ENCODE peak calls at places on chromosomes 13 and 19, in four cellular contexts. G is HepG2, Z is mucosa of descending colon, J is aorta. P is an unnamed sample.

GRCh38 chr19:49427855-49428546 is 2.8 kb downstream of the GFY start:
- ATAC-seq in J (no peak), G (peak), Z (peak), P (no peak)

GRCh38 chr19:3027981-3028304 is 1.1 kb downstream of the TLE2 start:
- ATAC-seq in Z (peak), G (no peak), J (no peak), P (no peak)

GRCh38 chr19:36213793-36214387 is 575 bp downstream of the ZNF565 start:
- ATAC-seq in G (no peak), J (no peak), Z (peak), P (no peak)

GRCh38 chr13:86922936-86923335 is 748.2 kb upstream of the SLITRK5 start:
- ATAC-seq in J (peak), Z (no peak), G (no peak), P (no peak)

GRCh38 chr19:42606660-42607351 is 12.1 kb upstream of the CEACAM8 start:
- ATAC-seq in G (peak), J (no peak), Z (peak), P (no peak)

GRCh38 chr19:34461375-34462100 is 20.0 kb upstream of the WTIP start:
- ATAC-seq in J (peak), G (no peak), Z (no peak), P (peak)

GRCh38 chr13:40562975-40563349 is 103.5 kb downstream of the FOXO1 start:
- ATAC-seq in J (no peak), Z (peak), G (no peak), P (no peak)

GRCh38 chr13:64553411-64554129 is 2676.6 kb downstream of the PCDH9 start:
- ATAC-seq in Z (no peak), J (no peak), G (no peak), P (no peak)

GRCh38 chr13:30204564-30204963 is 102.8 kb downstream of the KATNAL1 start:
- ATAC-seq in Z (no peak), G (no peak), J (no peak), P (no peak)

GRCh38 chr19:49362048-49362925 is at the start of gene TEAD2:
- ATAC-seq in G (peak), Z (peak), J (peak), P (peak)

GRCh38 chr13:97338571-97338970 is 95.4 kb upstream of the RAP2A start:
- ATAC-seq in G (no peak), Z (no peak), J (no peak), P (no peak)

GRCh38 chr13:113747291-113747833 is 11.7 kb upstream of the TMEM255B start:
- ATAC-seq in Z (no peak), G (no peak), J (no peak), P (peak)

GRCh38 chr13:110008816-110009215 is 222.4 kb upstream of the IRS2 start:
- ATAC-seq in Z (no peak), G (no peak), J (no peak), P (no peak)

GRCh38 chr13:49540552-49540951 is 44.8 kb downstream of the PHF11 start:
- ATAC-seq in G (no peak), J (no peak), Z (no peak), P (no peak)

GRCh38 chr13:113145496-113145895 is 13.0 kb upstream of the PROZ start:
- ATAC-seq in G (no peak), Z (no peak), J (no peak), P (no peak)

DNA sequence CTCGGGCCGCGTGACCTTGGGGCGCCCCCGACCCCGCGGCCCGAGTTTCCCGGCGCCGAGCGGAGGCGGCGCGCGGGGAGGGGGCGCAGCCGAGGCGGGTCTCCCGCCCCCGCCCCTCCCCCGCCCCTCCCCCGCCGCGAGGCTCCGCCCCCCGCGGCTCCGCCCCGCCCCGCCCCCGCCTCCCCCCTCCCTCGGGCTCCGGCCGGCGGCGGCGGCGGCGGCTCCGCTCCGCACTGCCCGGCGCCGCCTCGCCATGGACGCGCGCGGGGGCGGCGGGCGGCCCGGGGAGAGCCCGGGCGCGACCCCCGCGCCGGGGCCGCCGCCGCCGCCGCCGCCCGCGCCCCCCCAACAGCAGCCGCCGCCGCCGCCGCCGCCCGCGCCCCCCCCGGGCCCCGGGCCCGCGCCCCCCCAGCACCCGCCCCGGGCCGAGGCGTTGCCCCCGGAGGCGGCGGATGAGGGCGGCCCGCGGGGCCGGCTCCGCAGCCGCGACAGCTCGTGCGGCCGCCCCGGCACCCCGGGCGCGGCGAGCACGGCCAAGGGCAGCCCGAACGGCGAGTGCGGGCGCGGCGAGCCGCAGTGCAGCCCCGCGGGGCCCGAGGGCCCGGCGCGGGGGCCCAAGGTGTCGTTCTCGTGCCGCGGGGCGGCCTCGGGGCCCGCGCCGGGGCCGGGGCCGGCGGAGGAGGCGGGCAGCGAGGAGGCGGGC is at the start of gene HCN2:
- ATAC-seq in Z (no peak), G (no peak), J (no peak), P (no peak)
- H3K4me3 ChIP-seq in Z (no peak), G (peak), J (no peak), P (peak)

GRCh38 chr19:45881082-45881908 is 4.6 kb downstream of the IRF2BP1 start:
- ATAC-seq in J (no peak), G (no peak), Z (no peak), P (no peak)

GRCh38 chr19:45883586-45883880 is 2.4 kb downstream of the IRF2BP1 start:
- ATAC-seq in Z (no peak), J (no peak), G (no peak), P (no peak)

GRCh38 chr19:45882652-45883585 is 3.0 kb downstream of the IRF2BP1 start:
- ATAC-seq in Z (peak), J (peak), G (peak), P (no peak)

GRCh38 chr19:45879971-45880370 is 6.0 kb downstream of the IRF2BP1 start:
- ATAC-seq in J (no peak), G (no peak), Z (no peak), P (no peak)

GRCh38 chr19:45881909-45882528 is 3.9 kb downstream of the IRF2BP1 start:
- ATAC-seq in G (peak), J (no peak), Z (peak), P (no peak)
- H3K4me3 ChIP-seq in G (peak), J (no peak), Z (no peak), P (no peak)

GRCh38 chr13:89856512-89856911 is 1491.0 kb upstream of the MIR17HG start:
- ATAC-seq in Z (no peak), J (no peak), G (no peak), P (no peak)
- H3K4me3 ChIP-seq in Z (no peak), J (no peak), G (no peak), P (no peak)

GRCh38 chr19:14672043-14672872 is 2.4 kb downstream of the ADGRE3 start:
- ATAC-seq in G (no peak), Z (peak), J (no peak), P (no peak)
- H3K4me3 ChIP-seq in G (no peak), Z (no peak), J (no peak), P (no peak)

GRCh38 chr19:17460372-17461230 is at the start of gene NXNL1:
- ATAC-seq in Z (no peak), G (peak), J (no peak), P (no peak)
- H3K4me3 ChIP-seq in Z (no peak), G (no peak), J (no peak), P (no peak)

GRCh38 chr19:19167612-19168011 is 2.5 kb downstream of the MEF2B start:
- ATAC-seq in J (no peak), G (no peak), Z (no peak), P (no peak)
- H3K4me3 ChIP-seq in J (no peak), G (no peak), Z (no peak), P (no peak)

DNA sequence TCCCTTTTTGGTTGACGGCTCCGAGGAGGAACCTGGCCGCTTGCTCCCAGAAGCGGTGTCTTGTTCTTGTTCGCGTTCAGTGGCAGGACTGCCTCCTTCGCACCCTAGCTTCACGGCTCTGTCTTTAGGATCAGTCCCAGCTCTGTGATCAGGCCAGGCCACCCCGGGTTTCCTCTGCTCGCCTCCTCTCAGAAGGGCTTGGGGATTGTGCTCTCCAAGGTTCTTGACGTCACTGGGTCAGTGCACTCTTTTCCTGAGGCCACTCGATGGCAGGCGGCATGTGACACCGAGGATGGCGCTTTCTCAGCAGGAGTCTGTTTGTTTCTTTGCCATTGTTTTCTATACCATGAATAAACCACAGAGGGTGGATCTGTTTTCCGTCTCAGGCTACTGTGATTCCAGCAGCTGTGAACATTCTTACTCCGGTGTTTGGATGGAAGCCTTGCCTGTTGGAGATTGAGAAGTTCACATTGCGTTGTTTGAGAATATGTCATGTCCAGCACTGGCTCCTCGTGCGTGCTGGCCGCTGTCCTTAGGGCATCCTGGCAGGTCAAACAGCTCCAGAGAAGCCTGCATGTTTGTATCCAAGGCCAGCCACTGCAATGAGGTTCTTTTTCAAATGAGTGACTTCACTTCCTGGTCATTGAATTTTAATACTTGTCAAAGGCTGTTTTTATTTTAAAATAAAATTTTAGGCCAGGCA is 44.5 kb downstream of the SLC7A9 start:
- ATAC-seq in G (no peak), Z (no peak), J (no peak), P (no peak)
- H3K4me3 ChIP-seq in G (no peak), Z (no peak), J (no peak), P (no peak)

DNA sequence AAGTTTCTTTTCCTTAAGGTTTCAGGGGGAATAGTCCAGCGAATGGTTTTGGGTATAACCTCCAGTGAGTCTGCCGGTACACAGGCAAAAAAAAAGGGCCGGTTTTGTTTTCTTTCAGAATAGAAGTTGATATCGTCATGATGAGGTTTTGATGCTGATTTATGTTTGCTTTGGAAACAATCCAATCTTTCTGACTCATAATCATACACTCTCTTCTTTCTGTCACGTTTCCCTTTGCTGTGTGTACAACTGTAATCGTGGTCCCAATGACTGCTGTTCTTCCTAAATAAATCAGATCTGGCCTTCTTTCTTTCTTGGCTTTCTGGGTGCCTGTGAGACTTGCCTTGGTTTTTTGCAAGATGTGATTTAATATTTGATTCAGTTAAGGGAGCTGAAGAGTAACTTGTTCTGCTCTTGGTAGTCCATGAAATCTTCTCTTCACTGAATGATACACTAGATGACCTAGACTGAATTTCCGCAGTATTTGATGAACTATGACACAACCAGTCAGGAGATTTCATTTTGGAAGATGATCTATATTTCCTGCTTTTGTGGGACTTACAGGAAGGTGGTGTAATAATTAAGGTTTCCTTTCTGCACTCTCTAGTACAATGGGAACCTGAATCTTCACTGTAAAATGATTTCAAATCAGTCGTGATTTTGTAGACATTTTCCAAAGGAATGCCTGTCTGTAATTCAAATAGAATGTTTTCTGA is 34.9 kb upstream of the METTL21C start:
- ATAC-seq in J (peak), G (no peak), Z (no peak), P (peak)
- H3K4me3 ChIP-seq in J (no peak), G (no peak), Z (no peak), P (no peak)